ENCODE peak calls at places on chromosome 12, in nine cellular contexts. P, S, F, N, Q, H, G, X and O are unnamed samples.

GRCh38 chr12:30926243-30927209 is at the start of gene TSPAN11:
- DNase-seq in Q (peak), H (peak), G (no peak), N (peak), S (no peak), F (no peak), P (peak), X (no peak), O (no peak)

GRCh38 chr12:10184261-10184843 is 5.5 kb downstream of the TMEM52B start:
- DNase-seq in F (no peak), P (no peak), N (peak), H (no peak), Q (no peak), X (no peak), G (no peak), S (no peak), O (no peak)

GRCh38 chr12:32834122-32834521 is 62.5 kb downstream of the PKP2 start:
- DNase-seq in G (no peak), X (no peak), F (no peak), P (no peak), H (no peak), Q (no peak), S (no peak), N (no peak), O (no peak)

GRCh38 chr12:118982308-118982707 is 967 bp downstream of the SRRM4 start:
- DNase-seq in H (no peak), F (no peak), X (no peak), Q (peak), S (no peak), N (no peak), G (no peak), P (no peak), O (no peak)

GRCh38 chr12:11822071-11822818 is 172.8 kb downstream of the ETV6 start:
- DNase-seq in Q (no peak), H (peak), N (peak), P (no peak), X (peak), F (peak), S (peak), G (peak), O (peak)

GRCh38 chr12:46111727-46112126 is 121.4 kb upstream of the SCAF11 start:
- DNase-seq in S (no peak), X (no peak), P (no peak), H (no peak), F (no peak), Q (no peak), N (no peak), G (no peak), O (no peak)

GRCh38 chr12:7678744-7679143 is 13.0 kb upstream of the APOBEC1 start:
- DNase-seq in Q (no peak), S (no peak), X (no peak), F (no peak), H (no peak), P (no peak), N (no peak), G (no peak), O (no peak)

GRCh38 chr12:122823429-122823828 is 11.8 kb upstream of the HIP1R start:
- DNase-seq in H (no peak), X (no peak), G (no peak), P (no peak), Q (no peak), S (no peak), N (no peak), F (no peak), O (no peak)

GRCh38 chr12:91695964-91696363 is 449.7 kb downstream of the BTG1 start:
- DNase-seq in P (no peak), H (no peak), S (no peak), F (no peak), G (no peak), Q (no peak), N (peak), X (no peak), O (no peak)

GRCh38 chr12:130288201-130288600 is 49.5 kb upstream of the PIWIL1 start:
- DNase-seq in N (no peak), F (no peak), G (no peak), S (no peak), P (no peak), Q (no peak), X (no peak), H (no peak), O (no peak)

GRCh38 chr12:10501031-10501430 is 4.7 kb upstream of the EIF2S3B start:
- DNase-seq in F (no peak), S (no peak), Q (no peak), H (no peak), X (no peak), G (no peak), P (no peak), N (peak), O (no peak)

GRCh38 chr12:2548095-2548494 is 246.7 kb upstream of the FKBP4 start:
- DNase-seq in F (no peak), P (no peak), S (no peak), H (no peak), N (peak), G (no peak), X (no peak), Q (no peak), O (no peak)

GRCh38 chr12:31217356-31218130 is 108.4 kb downstream of the SINHCAF start:
- DNase-seq in Q (peak), G (no peak), F (no peak), P (no peak), H (no peak), S (peak), N (no peak), X (no peak), O (no peak)

GRCh38 chr12:123054371-123054770 is 73.9 kb downstream of the ARL6IP4 start:
- DNase-seq in G (no peak), F (no peak), N (no peak), S (no peak), P (no peak), X (no peak), H (no peak), Q (no peak), O (no peak)

GRCh38 chr12:98419795-98420402 is 95.5 kb upstream of the TMPO start:
- DNase-seq in N (no peak), F (no peak), P (no peak), X (no peak), H (no peak), Q (no peak), S (no peak), G (no peak), O (no peak)

GRCh38 chr12:6026998-6027397 is 81.9 kb upstream of the ANO2 start:
- DNase-seq in F (no peak), X (no peak), P (no peak), S (no peak), H (no peak), Q (no peak), N (no peak), G (no peak), O (no peak)

GRCh38 chr12:753401-754237 is 1.2 kb downstream of the WNK1 start:
- DNase-seq in F (peak), X (peak), P (peak), S (peak), H (peak), Q (peak), G (peak), N (peak), O (peak)